ENCODE peak calls at places on chromosomes 12 and 14, in eight cellular contexts. O is omental fat pad, P is GM12892, K is uterus, D is psoas muscle, R is lower leg skin, H is frontal cortex, I is renal cortical epithelial cell. N is an unnamed sample.

GRCh38 chr12:3753549-3754284 is 808 bp upstream of the CRACR2A start:
- DNase-seq in K (peak), H (no peak), D (peak), P (no peak), I (no peak), R (no peak), O (no peak), N (no peak)

GRCh38 chr14:100826371-100827139 is 637 bp downstream of the MEG3 start:
- DNase-seq in P (no peak), H (no peak), O (no peak), R (no peak), I (no peak), K (no peak), D (no peak), N (no peak)

GRCh38 chr14:91290986-91291385 is 46.5 kb upstream of the GPR68 start:
- DNase-seq in I (no peak), P (no peak), H (no peak), D (no peak), O (no peak), R (no peak), K (no peak), N (no peak)

GRCh38 chr14:42224053-42224888 is 617.6 kb downstream of the LRFN5 start:
- DNase-seq in O (peak), P (no peak), K (peak), H (peak), R (peak), I (peak), D (no peak), N (peak)

GRCh38 chr14:29630566-29631160 is 297.0 kb downstream of the PRKD1 start:
- DNase-seq in O (no peak), D (no peak), I (no peak), R (no peak), K (no peak), H (no peak), P (no peak), N (no peak)

GRCh38 chr14:45904313-45904712 is 651.3 kb upstream of the MIS18BP1 start:
- DNase-seq in R (no peak), K (no peak), H (no peak), O (no peak), P (no peak), D (no peak), I (no peak), N (no peak)

GRCh38 chr12:82781288-82782078 is 94.8 kb downstream of the TMTC2 start:
- DNase-seq in R (no peak), O (no peak), H (no peak), I (no peak), D (no peak), P (no peak), K (no peak), N (no peak)

GRCh38 chr14:105974902-105975301 is 448.5 kb downstream of the TMEM121 start:
- DNase-seq in P (no peak), K (no peak), O (no peak), D (no peak), R (no peak), I (no peak), H (no peak), N (no peak)

GRCh38 chr12:66516133-66516532 is 162.7 kb downstream of the GRIP1 start:
- DNase-seq in H (no peak), K (no peak), I (peak), R (no peak), P (no peak), O (no peak), D (no peak), N (no peak)

GRCh38 chr12:9509464-9510166 is 98.1 kb downstream of the KLRB1 start:
- DNase-seq in R (peak), K (no peak), P (no peak), I (no peak), H (no peak), O (no peak), D (no peak), N (no peak)

GRCh38 chr14:35878272-35879140 is 52.4 kb downstream of the BRMS1L start:
- DNase-seq in D (no peak), P (no peak), I (peak), K (peak), R (no peak), H (no peak), O (no peak), N (no peak)

GRCh38 chr12:9127936-9128663 is 12.4 kb upstream of the A2M start:
- DNase-seq in R (no peak), P (no peak), O (no peak), D (peak), K (no peak), H (no peak), I (no peak), N (peak)

GRCh38 chr14:65137648-65138317 is 35.5 kb upstream of the MAX start:
- DNase-seq in H (no peak), P (no peak), O (no peak), K (peak), R (no peak), D (no peak), I (no peak), N (no peak)

GRCh38 chr12:57135487-57135886 is 7.2 kb downstream of the LRP1 start:
- DNase-seq in I (no peak), D (peak), K (peak), H (no peak), O (no peak), P (no peak), R (no peak), N (no peak)

GRCh38 chr14:82720931-82721330 is 1187.3 kb upstream of the SEL1L start:
- DNase-seq in D (no peak), H (no peak), P (no peak), I (no peak), R (no peak), K (no peak), O (no peak), N (no peak)

GRCh38 chr12:47770086-47770726 is 2.8 kb upstream of the SLC48A1 start:
- DNase-seq in K (no peak), R (no peak), P (no peak), O (no peak), I (peak), H (no peak), D (no peak), N (no peak)

GRCh38 chr14:54894995-54895394 is 7.6 kb downstream of the GCH1 start:
- DNase-seq in O (no peak), H (no peak), I (peak), K (no peak), P (no peak), D (no peak), R (no peak), N (no peak)

GRCh38 chr14:102007916-102008418 is 43.6 kb downstream of the DYNC1H1 start:
- DNase-seq in K (no peak), R (no peak), I (no peak), O (no peak), D (no peak), H (no peak), P (no peak), N (no peak)

GRCh38 chr14:103840016-103840415 is 7.4 kb downstream of the PPP1R13B start:
- DNase-seq in R (no peak), I (peak), O (no peak), K (no peak), H (no peak), D (no peak), P (no peak), N (no peak)

GRCh38 chr14:64812412-64812811 is 67.3 kb downstream of the SPTB start:
- DNase-seq in P (no peak), I (no peak), K (no peak), H (no peak), R (no peak), O (no peak), D (peak), N (peak)

GRCh38 chr14:73742520-73743238 is 28.5 kb upstream of the PNMA1 start:
- DNase-seq in H (no peak), D (no peak), R (no peak), I (no peak), O (no peak), P (no peak), K (no peak), N (no peak)

GRCh38 chr14:92952497-92953298 is 29.7 kb downstream of the CHGA start:
- DNase-seq in K (no peak), O (no peak), P (no peak), D (no peak), H (no peak), I (no peak), R (no peak), N (peak)

GRCh38 chr14:100304825-100305445 is 1.3 kb downstream of the SLC25A29 start:
- DNase-seq in K (peak), P (no peak), D (no peak), O (no peak), R (peak), I (peak), H (no peak), N (peak)

N was measured in left lung.